ENCODE peak calls at places on chromosomes 6 and 20, in five cellular contexts. F, W, U, N and G are unnamed samples.

GRCh38 chr6:148398686-148399085 is 56.0 kb downstream of the SASH1 start:
- ATAC-seq in F (no peak), W (no peak), U (no peak), N (no peak), G (no peak)

GRCh38 chr20:22722840-22723239 is 138.5 kb upstream of the FOXA2 start:
- ATAC-seq in F (no peak), W (no peak), U (no peak), N (no peak), G (no peak)

GRCh38 chr20:47561175-47561574 is 59.5 kb downstream of the NCOA3 start:
- ATAC-seq in F (peak; percentile 68), W (no peak), U (no peak), N (no peak), G (peak; percentile 71)

GRCh38 chr20:53146201-53146891 is 174.2 kb downstream of the TSHZ2 start:
- ATAC-seq in F (no peak), W (peak; percentile 88), U (no peak), N (no peak), G (no peak)

GRCh38 chr6:4907602-4908001 is 96.2 kb downstream of the RPP40 start:
- ATAC-seq in F (no peak), W (peak; percentile 73), U (no peak), N (no peak), G (no peak)

GRCh38 chr6:44464527-44465310 is 77.2 kb downstream of the CDC5L start:
- ATAC-seq in F (no peak), W (no peak), U (no peak), N (no peak), G (no peak)

GRCh38 chr6:28811873-28812272 is 111.9 kb downstream of the TRIM27 start:
- ATAC-seq in F (no peak), W (no peak), U (no peak), N (peak; percentile 65), G (no peak)

GRCh38 chr20:23152902-23153301 is 66.8 kb upstream of the CD93 start:
- ATAC-seq in F (no peak), W (no peak), U (no peak), N (no peak), G (no peak)

GRCh38 chr6:64520050-64520449 is 884.4 kb downstream of the PHF3 start:
- ATAC-seq in F (no peak), W (peak; percentile 93), U (no peak), N (no peak), G (no peak)

GRCh38 chr6:125846292-125847024 is 55.7 kb downstream of the NCOA7 start:
- ATAC-seq in F (no peak), W (no peak), U (no peak), N (no peak), G (no peak)

GRCh38 chr6:90068264-90068663 is 174.0 kb downstream of the GJA10 start:
- ATAC-seq in F (no peak), W (no peak), U (no peak), N (no peak), G (no peak)

GRCh38 chr20:32467506-32468312 is 109.6 kb downstream of the ASXL1 start:
- ATAC-seq in F (no peak), W (no peak), U (no peak), N (no peak), G (no peak)
- H3K27ac ChIP-seq in F (no peak overlapping the region), W (no peak overlapping the region), U (peak overlapping the region; percentile 14), N (no peak overlapping the region), G (no peak overlapping the region)

DNA sequence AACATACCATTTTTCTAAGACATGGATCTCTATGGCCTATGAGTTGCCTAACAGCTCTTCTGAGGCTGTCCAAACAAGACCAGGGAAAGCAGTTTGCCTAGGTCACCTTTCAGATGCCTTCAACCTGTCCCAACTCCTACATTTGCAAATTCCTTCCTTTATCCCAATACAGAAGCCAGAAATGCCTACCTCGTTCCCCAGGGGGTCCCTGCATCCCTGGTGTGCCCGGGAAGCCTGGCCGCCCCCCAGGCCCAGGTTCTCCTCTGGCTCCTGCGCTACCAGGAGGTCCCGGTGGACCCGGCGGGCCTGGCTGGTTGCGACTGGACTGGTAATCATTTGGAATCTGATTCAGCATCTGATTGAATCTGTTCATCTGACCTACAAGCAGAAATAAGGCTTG is 115.9 kb downstream of the COL12A1 start:
- ATAC-seq in F (no peak), W (no peak), U (no peak), N (no peak), G (no peak)
- H3K27ac ChIP-seq in F (no peak overlapping the region), W (no peak overlapping the region), U (no peak overlapping the region), N (no peak overlapping the region), G (peak overlapping the region; percentile 51)

DNA sequence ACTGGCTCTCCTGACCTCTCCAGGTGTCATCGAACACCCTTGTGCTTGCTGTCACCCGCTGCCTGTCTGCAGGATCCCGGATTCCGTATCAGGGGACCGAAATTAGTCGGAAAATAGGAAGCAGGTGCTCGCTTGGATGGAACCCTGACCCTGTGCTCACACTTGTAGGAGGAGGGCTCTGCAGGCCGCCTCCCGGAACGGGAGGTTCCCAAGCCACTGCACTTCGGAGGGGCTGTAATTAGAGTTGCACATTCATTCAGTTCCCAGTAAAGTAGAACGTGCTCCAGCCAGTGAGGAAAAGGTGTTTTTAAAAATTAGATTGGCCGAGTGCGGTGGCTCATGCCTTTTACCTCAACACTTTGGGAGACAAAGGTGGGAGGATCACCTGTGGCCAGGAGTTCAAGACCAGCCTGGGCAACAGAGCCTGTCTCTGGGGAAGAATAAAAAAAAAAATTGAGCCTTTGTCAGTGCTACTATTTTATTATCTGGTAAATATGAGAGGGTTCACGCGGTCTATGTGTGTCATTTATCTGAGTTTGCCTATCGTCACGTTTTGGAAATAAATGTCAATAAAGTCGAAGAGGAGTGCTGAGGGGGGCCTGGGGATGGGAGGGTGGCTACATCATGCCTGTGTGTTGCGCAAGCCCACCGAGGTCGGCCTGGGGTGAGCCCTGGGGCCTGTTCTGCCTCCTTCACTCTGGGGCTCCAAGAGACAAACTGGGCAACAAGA is 1.5 kb upstream of the GMEB2 start:
- ATAC-seq in F (peak; percentile 45), W (peak; percentile 72), U (peak; percentile 84), N (peak; percentile 76), G (no peak)
- H3K27ac ChIP-seq in F (no peak overlapping the region), W (peak overlapping the region; percentile 73), U (peak overlapping the region; percentile 99), N (peak overlapping the region; percentile 65), G (peak overlapping the region; percentile 84)

DNA sequence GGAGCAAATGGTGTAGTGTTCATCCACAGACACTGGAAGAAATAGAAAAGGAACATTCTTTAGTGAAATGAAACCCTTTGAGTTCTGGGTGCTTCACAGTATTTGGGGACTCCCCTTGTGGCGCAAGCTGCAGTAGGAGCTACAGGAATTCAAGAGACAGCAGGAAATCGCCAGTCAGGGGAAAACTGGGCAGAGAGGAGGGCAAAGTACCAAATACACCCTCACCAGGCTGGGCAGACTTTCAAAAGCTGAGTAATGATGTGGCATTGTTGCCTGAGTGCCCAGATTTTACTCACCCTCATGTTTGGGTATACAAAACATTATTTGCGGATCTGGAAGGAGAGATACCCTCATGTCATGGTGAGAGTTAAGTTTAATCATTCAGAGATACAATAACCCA is 97.9 kb downstream of the SOD2 start:
- ATAC-seq in F (peak; percentile 72), W (no peak), U (no peak), N (peak; percentile 81), G (no peak)
- H3K27ac ChIP-seq in F (no peak overlapping the region), W (no peak overlapping the region), U (no peak overlapping the region), N (no peak overlapping the region), G (no peak overlapping the region)

GRCh38 chr6:140441256-140441655 is 1066.8 kb upstream of the CITED2 start:
- ATAC-seq in F (peak; percentile 50), W (peak; percentile 52), U (no peak), N (no peak), G (no peak)
- H3K27ac ChIP-seq in F (no peak overlapping the region), W (no peak overlapping the region), U (no peak overlapping the region), N (peak overlapping the region; percentile 39), G (peak overlapping the region; percentile 14)

GRCh38 chr6:54875539-54875938 is 29.0 kb downstream of the FAM83B start:
- ATAC-seq in F (no peak), W (no peak), U (no peak), N (no peak), G (no peak)
- H3K27ac ChIP-seq in F (no peak overlapping the region), W (no peak overlapping the region), U (no peak overlapping the region), N (no peak overlapping the region), G (no peak overlapping the region)

GRCh38 chr6:108944058-108944457 is 95.8 kb downstream of the ARMC2 start:
- ATAC-seq in F (no peak), W (no peak), U (no peak), N (no peak), G (no peak)
- H3K27ac ChIP-seq in F (peak overlapping the region; percentile 48), W (no peak overlapping the region), U (peak overlapping the region; percentile 42), N (no peak overlapping the region), G (peak overlapping the region; percentile 91)

GRCh38 chr6:2951723-2952122 is 19.6 kb downstream of the SERPINB6 start:
- ATAC-seq in F (no peak), W (no peak), U (no peak), N (no peak), G (no peak)
- H3K27ac ChIP-seq in F (no peak overlapping the region), W (no peak overlapping the region), U (no peak overlapping the region), N (no peak overlapping the region), G (no peak overlapping the region)

DNA sequence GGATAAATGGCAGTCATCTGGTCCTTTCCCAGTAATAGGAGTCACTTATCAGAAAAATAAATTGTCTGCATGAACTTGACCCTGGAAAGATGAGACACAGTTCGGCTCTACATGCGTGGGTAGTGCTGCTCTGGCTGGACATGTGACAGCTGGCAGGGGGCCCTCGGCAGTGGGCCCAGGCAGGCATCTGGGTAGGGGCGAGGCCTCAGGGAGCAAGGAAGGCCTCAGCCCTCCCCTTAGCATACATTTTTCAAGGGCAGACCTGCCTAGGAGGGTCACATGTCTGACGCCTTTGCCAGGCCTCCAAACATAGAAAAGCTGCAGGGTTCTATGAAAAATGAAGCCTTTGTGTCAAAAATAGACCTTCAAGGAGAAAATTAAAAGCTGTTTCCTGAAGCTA is 12.8 kb upstream of the ILRUN start:
- ATAC-seq in F (peak; percentile 67), W (no peak), U (no peak), N (no peak), G (peak; percentile 88)
- H3K27ac ChIP-seq in F (no peak overlapping the region), W (no peak overlapping the region), U (no peak overlapping the region), N (no peak overlapping the region), G (peak overlapping the region; percentile 32)

GRCh38 chr6:137707590-137708360 is 159.3 kb upstream of the TNFAIP3 start:
- ATAC-seq in F (peak; percentile 75), W (peak; percentile 75), U (peak; percentile 72), N (peak; percentile 73), G (peak; percentile 63)
- H3K27ac ChIP-seq in F (no peak overlapping the region), W (peak overlapping the region; percentile 64), U (peak overlapping the region; percentile 72), N (no peak overlapping the region), G (no peak overlapping the region)